ENCODE peak calls at places on chromosomes 7 and 10, in five cellular contexts. V, G, F, M and Z are unnamed samples. For H3K27me3 and H3K36me3, the result is how much of the 10 kb centered on the place peaks cover.

GRCh38 chr7:106369349-106369748 is 84.6 kb upstream of the NAMPT start:
- DNase-seq in V (no peak), G (peak), F (no peak), M (no peak), Z (no peak)

GRCh38 chr10:79433324-79434222 is 11.9 kb downstream of the ZCCHC24 start:
- DNase-seq in V (peak), G (no peak), F (no peak), M (no peak), Z (peak)

GRCh38 chr10:33133557-33133956 is 175.5 kb upstream of the ITGB1 start:
- DNase-seq in V (no peak), G (no peak), F (no peak), M (no peak), Z (no peak)

GRCh38 chr10:73731588-73732375 is 12.4 kb upstream of the SEC24C start:
- DNase-seq in V (no peak), G (peak), F (no peak), M (no peak), Z (peak)

GRCh38 chr7:116532102-116532501 is 7.3 kb downstream of the CAV1 start:
- DNase-seq in V (no peak), G (no peak), F (no peak), M (no peak), Z (no peak)

GRCh38 chr7:144048648-144049047 is at the start of gene OR2A5:
- DNase-seq in V (peak), G (no peak), F (no peak), M (no peak), Z (no peak)

GRCh38 chr10:123554656-123555055 is 111.5 kb upstream of the GPR26 start:
- DNase-seq in V (no peak), G (no peak), F (no peak), M (no peak), Z (no peak)

GRCh38 chr7:107563072-107563760 is 504 bp downstream of the COG5 start:
- DNase-seq in V (no peak), G (peak), F (no peak), M (no peak), Z (peak)

GRCh38 chr10:68562666-68563522 is 2.8 kb downstream of the TET1 start:
- DNase-seq in V (peak), G (peak), F (no peak), M (peak), Z (peak)

GRCh38 chr7:131674131-131674530 is 117.7 kb upstream of the PODXL start:
- DNase-seq in V (no peak), G (no peak), F (no peak), M (no peak), Z (no peak)

GRCh38 chr10:4512557-4513286 is 313.3 kb upstream of the AKR1E2 start:
- DNase-seq in V (peak), G (peak), F (no peak), M (peak), Z (peak)

GRCh38 chr7:108054537-108054936 is 51.6 kb upstream of the LAMB1 start:
- DNase-seq in V (no peak), G (no peak), F (no peak), M (no peak), Z (no peak)

GRCh38 chr10:25226775-25227682 is 52.2 kb downstream of the GPR158 start:
- DNase-seq in V (peak), G (no peak), F (no peak), M (peak), Z (peak)

GRCh38 chr7:76179686-76180085 is 22.0 kb upstream of the SRRM3 start:
- DNase-seq in V (no peak), G (no peak), F (no peak), M (no peak), Z (peak)

GRCh38 chr7:152495867-152496266 is 60.1 kb upstream of the KMT2C start:
- DNase-seq in V (no peak), G (no peak), F (no peak), M (no peak), Z (no peak)

GRCh38 chr7:92586403-92586802 is 3.8 kb downstream of the FAM133B start:
- DNase-seq in V (no peak), G (peak), F (no peak), M (peak), Z (no peak)

GRCh38 chr7:92594746-92595145 is 4.6 kb upstream of the FAM133B start:
- DNase-seq in V (no peak), G (no peak), F (no peak), M (no peak), Z (no peak)

GRCh38 chr7:92589056-92589455 is 1.1 kb downstream of the FAM133B start:
- DNase-seq in V (no peak), G (peak), F (no peak), M (no peak), Z (no peak)

GRCh38 chr7:92588561-92588960 is 1.6 kb downstream of the FAM133B start:
- DNase-seq in V (no peak), G (no peak), F (no peak), M (peak), Z (no peak)

DNA sequence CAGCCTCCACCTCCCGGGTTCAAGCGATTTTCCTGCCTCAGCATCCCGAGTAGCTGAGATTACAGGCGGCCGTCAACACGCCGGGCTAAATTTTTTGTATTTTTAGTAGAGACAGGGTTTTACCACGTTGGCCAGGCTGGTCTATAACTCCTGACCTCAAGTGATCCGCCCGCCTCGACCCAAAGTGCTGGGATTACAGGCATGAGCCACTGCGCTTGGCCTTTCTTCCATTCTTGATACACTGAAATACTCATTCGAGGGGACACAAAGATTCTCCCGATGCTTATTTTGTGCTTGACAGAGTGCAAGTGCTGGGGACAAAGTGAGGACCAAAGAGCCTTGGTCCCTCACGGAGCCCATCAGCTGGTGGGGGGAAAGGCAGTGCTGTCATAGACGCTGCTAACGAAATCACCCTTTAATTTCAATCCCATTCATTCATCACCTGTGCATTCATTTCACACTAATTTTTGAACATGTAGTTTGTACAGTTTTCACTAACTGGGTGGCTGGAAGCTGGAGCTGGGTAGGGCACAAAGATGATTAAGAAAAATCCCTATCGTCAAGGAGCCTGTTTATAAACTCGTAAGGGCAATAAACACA is 621 bp upstream of the FAM133B start:
- DNase-seq in V (no peak), G (no peak), F (no peak), M (no peak), Z (no peak)
- H3K4me3 ChIP-seq in V (no peak), G (peak), F (peak), M (peak), Z (peak)

DNA sequence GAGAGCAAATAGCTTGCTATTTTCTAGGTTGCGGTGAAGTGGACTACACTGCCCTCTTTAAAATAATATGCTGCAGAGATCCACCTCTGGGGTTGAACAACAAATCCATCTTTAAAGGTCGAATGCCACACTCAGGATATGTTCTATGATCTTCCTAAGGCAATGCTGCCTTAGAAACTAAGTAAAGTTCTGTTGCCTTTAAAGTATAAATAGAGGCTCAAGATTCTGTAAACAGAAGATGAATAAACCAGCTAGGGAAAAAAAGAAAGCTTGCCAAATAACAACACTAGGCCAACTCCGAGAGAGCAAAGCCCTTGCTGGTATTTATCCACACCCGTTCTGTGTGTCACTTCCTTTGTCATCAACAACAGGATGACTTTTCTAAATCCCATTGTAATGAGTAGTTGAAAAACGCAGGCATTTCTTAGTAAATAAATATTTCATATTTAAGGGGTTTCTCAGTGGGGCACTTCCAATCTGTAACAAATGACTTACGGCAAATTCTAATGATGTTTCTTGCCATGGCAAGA is 330.0 kb upstream of the GLI3 start:
- DNase-seq in V (no peak), G (no peak), F (no peak), M (peak), Z (no peak)
- H3K27me3 ChIP-seq in V (under half), G (under half), F (under half), M (under half), Z (under half)

GRCh38 chr7:155741805-155742204 is 70.5 kb downstream of the SHH start:
- DNase-seq in V (no peak), G (no peak), F (peak), M (no peak), Z (no peak)
- H3K36me3 ChIP-seq in V (under half), G (half or more), F (under half), M (half or more), Z (under half)

GRCh38 chr10:660413-660979 is 29.0 kb downstream of the DIP2C start:
- DNase-seq in V (no peak), G (no peak), F (no peak), M (peak), Z (no peak)
- H3K4me3 ChIP-seq in V (no peak), G (no peak), F (no peak), M (peak), Z (no peak)

DNA sequence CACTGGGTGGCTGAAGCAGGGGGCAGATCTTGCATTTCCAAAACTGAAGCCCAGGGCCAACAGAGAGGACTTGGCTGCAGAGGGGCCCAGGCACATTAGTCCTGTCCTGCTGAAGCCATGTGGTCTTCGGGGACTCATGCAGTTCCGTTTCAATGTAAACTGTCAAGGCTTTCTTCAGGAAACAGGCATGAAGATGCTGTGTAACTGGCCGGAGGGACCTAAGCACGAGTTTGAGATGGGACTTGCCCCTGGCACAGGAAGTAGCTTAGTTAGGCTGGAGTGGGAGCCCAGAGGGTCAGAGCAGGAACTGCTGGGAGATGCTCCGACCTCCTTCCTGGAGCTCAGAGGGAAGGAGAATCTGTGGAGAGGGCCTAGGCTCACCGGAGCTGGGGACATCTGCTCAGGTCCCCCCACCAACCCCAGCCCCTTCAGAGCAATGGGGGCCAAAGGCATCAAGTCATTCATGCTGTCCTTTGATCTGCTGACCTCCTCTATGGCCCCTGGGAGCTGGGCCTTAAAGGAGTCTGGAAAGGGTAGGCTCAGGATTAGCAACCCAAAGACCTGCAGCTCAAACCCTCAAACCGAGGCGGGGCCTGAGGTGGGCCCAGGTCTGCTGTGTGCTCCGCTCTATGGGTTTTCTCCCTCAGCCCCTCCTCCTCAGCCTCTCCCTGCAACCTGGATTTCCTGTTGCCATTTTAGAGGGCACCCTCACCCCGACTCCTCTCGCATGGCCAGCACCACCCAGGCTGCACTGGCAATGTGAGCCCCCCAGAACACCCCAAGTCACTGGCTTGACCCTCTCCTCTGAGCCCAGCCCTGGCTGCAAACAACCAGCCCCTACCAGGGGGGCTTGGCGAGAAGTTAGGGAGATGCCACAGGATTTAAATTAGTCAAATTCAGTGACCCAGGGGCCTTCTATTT is 4.4 kb upstream of the MNX1 start:
- DNase-seq in V (no peak), G (peak), F (no peak), M (no peak), Z (peak)
- H3K27me3 ChIP-seq in V (half or more), G (half or more), F (under half), M (half or more), Z (half or more)

DNA sequence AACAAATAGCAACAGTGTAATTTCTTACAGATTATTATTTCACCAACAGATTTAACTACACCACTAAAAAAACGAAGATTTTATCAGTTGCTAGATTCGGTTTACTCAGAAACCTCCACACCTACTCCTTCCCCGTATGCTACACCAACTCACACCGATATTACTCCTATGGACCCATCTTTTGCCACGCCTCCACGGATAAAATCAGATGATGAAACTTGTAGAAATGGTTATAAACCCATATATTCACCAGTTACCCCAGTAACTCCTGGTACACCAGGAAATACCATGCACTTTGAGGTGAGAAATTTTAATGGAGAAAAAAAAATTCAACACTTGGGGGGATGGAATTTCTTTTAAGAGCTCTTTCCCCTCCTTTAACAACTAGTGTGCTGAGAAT is 92.5 kb downstream of the KMT2E start:
- DNase-seq in V (no peak), G (no peak), F (no peak), M (no peak), Z (no peak)
- H3K36me3 ChIP-seq in V (under half), G (half or more), F (under half), M (half or more), Z (under half)

GRCh38 chr10:102777696-102778530 is 34.2 kb downstream of the WBP1L start:
- DNase-seq in V (peak), G (no peak), F (no peak), M (no peak), Z (no peak)

GRCh38 chr10:102775973-102776669 is 32.4 kb downstream of the WBP1L start:
- DNase-seq in V (peak), G (peak), F (no peak), M (peak), Z (peak)

GRCh38 chr10:102778781-102779180 is 35.0 kb downstream of the WBP1L start:
- DNase-seq in V (no peak), G (no peak), F (no peak), M (no peak), Z (no peak)

GRCh38 chr10:102775201-102775972 is 31.6 kb downstream of the WBP1L start:
- DNase-seq in V (peak), G (peak), F (no peak), M (peak), Z (no peak)

DNA sequence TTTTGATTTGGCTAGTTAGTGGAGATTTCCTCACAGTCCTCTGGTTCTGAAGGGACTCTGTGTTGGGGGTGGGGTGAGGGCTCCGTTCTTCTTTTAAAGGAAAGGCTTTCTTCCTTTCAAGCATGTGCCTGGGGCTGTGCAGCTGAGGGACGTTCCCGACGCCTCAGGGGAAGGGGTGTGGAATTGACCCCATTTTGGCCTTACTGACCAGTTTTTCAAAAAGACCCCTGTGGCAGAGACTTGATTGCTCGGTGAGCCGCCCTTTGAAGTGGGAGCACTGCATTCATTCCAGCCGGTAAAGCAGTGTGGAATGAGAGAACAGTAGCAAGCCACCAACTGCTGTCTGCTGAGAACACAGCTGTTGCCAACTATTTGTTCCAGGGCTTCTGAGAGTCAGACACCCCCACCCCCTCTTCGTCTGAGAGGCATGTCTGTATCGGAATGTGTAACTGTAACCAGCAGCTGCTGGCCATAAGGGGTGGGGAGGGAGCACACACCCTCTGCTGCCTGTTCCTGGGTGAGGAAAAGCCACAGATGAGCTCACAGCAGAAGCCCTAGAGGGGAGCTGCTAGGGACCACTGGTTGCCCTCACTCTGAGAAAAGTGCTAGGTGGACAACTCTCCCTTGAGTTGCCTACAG is 33.1 kb downstream of the WBP1L start:
- DNase-seq in V (peak), G (peak), F (no peak), M (peak), Z (peak)
- H3K4me3 ChIP-seq in V (peak), G (peak), F (no peak), M (peak), Z (no peak)

GRCh38 chr7:5433181-5433580 is 9.5 kb upstream of the TNRC18 start:
- DNase-seq in V (no peak), G (no peak), F (no peak), M (no peak), Z (no peak)

GRCh38 chr7:5430612-5430947 is 6.9 kb upstream of the TNRC18 start:
- DNase-seq in V (no peak), G (peak), F (no peak), M (no peak), Z (peak)

GRCh38 chr7:5432691-5433090 is 9.1 kb upstream of the TNRC18 start:
- DNase-seq in V (no peak), G (no peak), F (no peak), M (no peak), Z (no peak)

GRCh38 chr7:5429857-5430611 is 6.4 kb upstream of the TNRC18 start:
- DNase-seq in V (peak), G (peak), F (no peak), M (no peak), Z (peak)

GRCh38 chr7:5431485-5432118 is 8.0 kb upstream of the TNRC18 start:
- DNase-seq in V (no peak), G (peak), F (no peak), M (peak), Z (no peak)
- H3K27me3 ChIP-seq in V (under half), G (under half), F (under half), M (under half), Z (under half)

GRCh38 chr10:1114355-1115261 is 58.4 kb downstream of the WDR37 start:
- DNase-seq in V (no peak), G (no peak), F (no peak), M (no peak), Z (no peak)

GRCh38 chr10:1116696-1117254 is 60.6 kb downstream of the WDR37 start:
- DNase-seq in V (no peak), G (no peak), F (no peak), M (no peak), Z (no peak)

GRCh38 chr10:1115262-1115955 is 59.2 kb downstream of the WDR37 start:
- DNase-seq in V (no peak), G (no peak), F (no peak), M (no peak), Z (no peak)

GRCh38 chr10:1117651-1118050 is 61.5 kb downstream of the WDR37 start:
- DNase-seq in V (no peak), G (no peak), F (no peak), M (no peak), Z (no peak)

GRCh38 chr10:1116051-1116450 is 59.9 kb downstream of the WDR37 start:
- DNase-seq in V (no peak), G (no peak), F (no peak), M (no peak), Z (no peak)
- H3K36me3 ChIP-seq in V (under half), G (half or more), F (under half), M (half or more), Z (under half)

GRCh38 chr10:72318383-72319262 is 36.1 kb downstream of the DNAJB12 start:
- DNase-seq in V (peak), G (peak), F (no peak), M (no peak), Z (no peak)

GRCh38 chr10:72321248-72322029 is 33.3 kb downstream of the DNAJB12 start:
- DNase-seq in V (peak), G (peak), F (no peak), M (no peak), Z (no peak)

GRCh38 chr10:72320676-72321247 is 34.0 kb downstream of the DNAJB12 start:
- DNase-seq in V (peak), G (peak), F (peak), M (peak), Z (peak)

GRCh38 chr10:72322030-72322279 is 32.8 kb downstream of the DNAJB12 start:
- DNase-seq in V (peak), G (peak), F (no peak), M (no peak), Z (no peak)

GRCh38 chr10:72319416-72320254 is 35.1 kb downstream of the DNAJB12 start:
- DNase-seq in V (peak), G (peak), F (peak), M (peak), Z (peak)
- H3K4me3 ChIP-seq in V (no peak), G (peak), F (peak), M (peak), Z (peak)